ENCODE peak calls at places on chromosomes 2 and 18, in ten cellular contexts. I, E, O, A, Y, R, H, D, C and W are unnamed samples.

GRCh38 chr2:179856205-179856604 is 5.2 kb downstream of the ZNF385B start:
- DNase-seq in Y (no peak), O (no peak), I (no peak), H (no peak), E (no peak), C (no peak), R (no peak), A (no peak), D (no peak), W (no peak)

GRCh38 chr2:50529600-50530218 is 502.2 kb downstream of the NRXN1 start:
- DNase-seq in O (no peak), E (peak), D (peak), R (no peak), Y (peak), A (no peak), H (peak), C (peak), I (no peak), W (no peak)

GRCh38 chr2:1262609-1263008 is 150.7 kb upstream of the TPO start:
- DNase-seq in I (no peak), H (no peak), D (no peak), O (no peak), E (no peak), Y (no peak), A (no peak), R (no peak), C (no peak), W (no peak)

GRCh38 chr2:11542275-11542819 is 8.5 kb downstream of the GREB1 start:
- DNase-seq in C (no peak), D (no peak), R (no peak), H (peak), O (no peak), Y (no peak), E (no peak), A (no peak), I (no peak), W (no peak)

GRCh38 chr2:221817052-221817451 is 244.9 kb upstream of the EPHA4 start:
- DNase-seq in H (no peak), Y (no peak), I (no peak), A (no peak), D (no peak), C (peak), R (no peak), O (no peak), E (no peak), W (no peak)

GRCh38 chr2:26562811-26563645 is 78.1 kb downstream of the CIB4 start:
- DNase-seq in R (no peak), I (peak), C (peak), O (no peak), E (peak), A (no peak), H (peak), Y (peak), D (no peak), W (peak)

GRCh38 chr2:169964740-169965139 is 137.5 kb downstream of the UBR3 start:
- DNase-seq in H (no peak), Y (no peak), I (no peak), O (no peak), C (peak), R (no peak), A (no peak), D (no peak), E (no peak), W (no peak)

GRCh38 chr2:211085056-211085680 is 528.8 kb downstream of the CPS1 start:
- DNase-seq in A (no peak), I (peak), C (peak), E (peak), H (peak), Y (peak), R (no peak), O (no peak), D (peak), W (no peak)

GRCh38 chr2:108534577-108535379 is 508 bp downstream of the LIMS1 start:
- DNase-seq in C (peak), D (no peak), A (peak), I (peak), R (no peak), H (peak), O (no peak), E (peak), Y (no peak), W (peak)

GRCh38 chr2:95356821-95357700 is 45.4 kb upstream of the FAHD2A start:
- DNase-seq in O (no peak), C (no peak), A (no peak), I (no peak), H (no peak), E (no peak), D (no peak), Y (no peak), R (peak), W (peak)

GRCh38 chr2:45963816-45964215 is 312.3 kb downstream of the PRKCE start:
- DNase-seq in R (peak), I (no peak), C (no peak), O (no peak), A (no peak), D (no peak), H (no peak), E (no peak), Y (no peak), W (no peak)

GRCh38 chr18:60870261-60870966 is 462.8 kb upstream of the CDH20 start:
- DNase-seq in D (no peak), H (no peak), O (no peak), R (no peak), C (no peak), A (no peak), Y (no peak), E (peak), I (no peak), W (no peak)

GRCh38 chr18:23689031-23689615 is at the start of gene LAMA3:
- DNase-seq in D (peak), R (peak), E (peak), Y (peak), O (no peak), C (peak), A (peak), H (no peak), I (no peak), W (peak)

GRCh38 chr2:82340578-82341053 is 2036.1 kb upstream of the LRRTM1 start:
- DNase-seq in O (no peak), I (no peak), Y (no peak), H (no peak), E (no peak), R (no peak), A (no peak), C (no peak), D (no peak), W (no peak)